ENCODE peak calls at places on chromosome 2, in nine cellular contexts. G is A549; L is CD4-positive, alpha-beta T cell; P is brain microvascular endothelial cell; K is heart left ventricle; E is AG04450; Z is caudate nucleus; B is heart right ventricle; S is esophagus squamous epithelium. D is an unnamed sample.

GRCh38 chr2:40820319-40820718 is 368.4 kb upstream of the SLC8A1 start:
- DNase-seq in B (no peak), L (no peak), G (no peak), P (no peak), K (no peak), Z (no peak), S (no peak), E (no peak), D (no peak)

GRCh38 chr2:118047273-118047898 is 33.5 kb upstream of the CCDC93 start:
- DNase-seq in S (no peak), L (no peak), B (no peak), Z (no peak), G (no peak), K (no peak), E (no peak), P (peak), D (no peak)

GRCh38 chr2:128797937-128798336 is 479.3 kb upstream of the HS6ST1 start:
- DNase-seq in L (no peak), B (no peak), S (no peak), P (no peak), K (no peak), E (no peak), G (no peak), Z (no peak), D (no peak)

GRCh38 chr2:239646184-239646583 is 245.4 kb upstream of the HDAC4 start:
- DNase-seq in K (no peak), E (no peak), Z (no peak), G (no peak), S (no peak), L (no peak), B (no peak), P (no peak), D (no peak)

GRCh38 chr2:88053301-88053700 is 2.3 kb downstream of the KRCC1 start:
- DNase-seq in L (no peak), K (no peak), Z (no peak), P (no peak), S (no peak), E (no peak), B (no peak), G (no peak), D (no peak)

GRCh38 chr2:47070155-47070919 is 84.8 kb downstream of the STPG4 start:
- DNase-seq in E (no peak), S (no peak), L (no peak), P (no peak), B (no peak), Z (no peak), G (no peak), K (peak), D (no peak)

GRCh38 chr2:168470188-168470879 is 14.3 kb downstream of the CERS6 start:
- DNase-seq in P (no peak), K (no peak), B (no peak), G (no peak), Z (no peak), S (no peak), L (no peak), E (no peak), D (no peak)

GRCh38 chr2:105308785-105309540 is 20.6 kb downstream of the TGFBRAP1 start:
- DNase-seq in S (no peak), K (peak), P (no peak), L (no peak), E (no peak), Z (no peak), B (peak), G (no peak), D (no peak)

GRCh38 chr2:168577885-168578284 is 121.8 kb downstream of the CERS6 start:
- DNase-seq in B (no peak), Z (no peak), E (no peak), G (no peak), S (no peak), K (no peak), P (no peak), L (no peak), D (no peak)

GRCh38 chr2:4673025-4673489 is 969.7 kb downstream of the DCDC2C start:
- DNase-seq in L (no peak), Z (no peak), K (no peak), B (no peak), P (no peak), E (no peak), S (no peak), G (peak), D (no peak)

GRCh38 chr2:69615078-69615630 is 28.4 kb downstream of the AAK1 start:
- DNase-seq in B (no peak), G (no peak), S (no peak), Z (no peak), L (no peak), E (no peak), K (no peak), P (peak), D (no peak)

GRCh38 chr2:86038291-86039081 is 67.2 kb downstream of the POLR1A start:
- DNase-seq in B (no peak), L (peak), E (no peak), P (no peak), Z (no peak), G (no peak), K (peak), S (no peak), D (no peak)

DNA sequence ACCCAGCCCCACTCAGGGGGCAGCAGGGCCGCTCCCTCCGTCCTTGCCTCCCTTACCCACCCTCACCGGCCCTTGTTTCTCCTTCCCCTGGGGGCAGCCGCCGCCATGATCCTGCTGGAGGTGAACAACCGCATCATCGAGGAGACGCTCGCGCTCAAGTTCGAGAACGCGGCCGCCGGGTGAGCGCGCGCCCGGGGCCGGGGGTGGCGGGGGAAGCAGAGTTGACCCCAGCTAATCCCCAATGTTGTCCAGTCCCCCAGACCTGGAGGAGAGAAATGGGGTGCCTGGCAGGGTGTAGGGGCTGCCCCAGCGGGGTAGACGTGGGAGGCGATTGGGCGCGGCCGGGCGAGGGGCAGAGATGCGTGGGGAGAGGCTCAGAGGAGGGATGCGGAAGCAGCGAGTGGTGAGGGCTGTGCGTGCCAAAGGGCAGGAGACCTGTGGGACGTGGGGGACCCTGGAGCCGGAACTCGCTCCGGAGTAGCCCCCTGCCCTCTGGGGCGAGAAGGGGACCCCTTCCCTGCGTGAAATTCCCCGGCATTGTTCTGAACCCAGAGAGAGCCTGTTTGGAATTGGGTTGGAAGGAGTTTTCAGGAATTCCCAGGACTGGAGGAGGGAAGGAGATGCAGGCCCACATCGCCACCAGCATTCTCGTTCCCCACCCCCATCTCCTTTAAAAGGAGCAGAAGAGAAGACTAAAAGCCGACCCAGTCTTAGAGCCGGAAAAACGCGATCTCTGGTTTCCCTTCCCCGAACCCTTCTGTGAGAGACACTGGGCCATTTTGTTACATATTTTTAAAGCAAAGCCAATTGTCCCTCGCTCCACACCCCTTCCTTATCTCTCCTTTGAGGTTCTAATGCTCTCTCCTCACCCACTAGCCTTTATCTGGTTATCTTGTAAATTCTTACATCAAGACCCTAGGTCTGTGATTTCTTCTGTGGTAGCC is 649 bp downstream of the ARPC2 start:
- DNase-seq in B (peak), P (no peak), K (peak), L (peak), Z (no peak), S (peak), E (no peak), G (peak), D (peak)
- H3K27ac ChIP-seq in B (peak), P (peak), K (peak), L (peak), Z (peak), S (peak), E (peak), G (peak), D (peak)

DNA sequence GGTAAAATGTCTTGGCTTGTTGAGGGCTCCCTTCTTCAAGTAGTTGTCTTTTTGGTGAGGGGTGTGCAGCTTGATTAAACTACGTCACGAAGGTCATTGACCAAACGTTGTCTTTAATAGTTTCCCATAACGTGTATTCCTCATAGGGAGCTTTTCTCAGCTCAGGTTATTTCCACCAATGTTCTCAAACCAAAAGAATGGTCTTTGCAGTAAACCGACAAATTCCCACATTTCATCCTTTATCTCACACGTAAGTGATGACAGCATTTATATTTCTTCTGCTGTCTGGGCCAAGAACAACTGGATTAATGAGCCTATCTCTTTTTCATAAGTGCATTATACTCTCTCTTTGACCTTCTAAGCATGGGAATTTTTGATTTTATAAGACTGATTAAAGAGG is 547.7 kb upstream of the ZEB2 start:
- DNase-seq in G (no peak), Z (no peak), B (no peak), K (no peak), E (no peak), L (no peak), P (no peak), S (no peak), D (no peak)
- H3K27ac ChIP-seq in G (no peak), Z (peak), B (peak), K (peak), E (no peak), L (no peak), P (peak), S (peak), D (peak)

GRCh38 chr2:115162454-115163293 is 720.2 kb downstream of the DPP10 start:
- DNase-seq in G (no peak), L (no peak), B (no peak), E (no peak), K (no peak), S (no peak), P (no peak), Z (no peak), D (no peak)
- H3K27ac ChIP-seq in G (no peak), L (no peak), B (no peak), E (no peak), K (no peak), S (no peak), P (no peak), Z (no peak), D (no peak)

GRCh38 chr2:62189196-62189595 is 6.7 kb upstream of the B3GNT2 start:
- DNase-seq in K (no peak), E (no peak), B (no peak), Z (no peak), S (no peak), L (no peak), P (no peak), G (no peak), D (no peak)
- H3K27ac ChIP-seq in K (peak), E (no peak), B (peak), Z (no peak), S (no peak), L (no peak), P (no peak), G (no peak), D (no peak)

GRCh38 chr2:108612153-108612513 is 77.9 kb downstream of the LIMS1 start:
- DNase-seq in L (no peak), S (no peak), K (no peak), Z (no peak), E (peak), P (no peak), B (no peak), G (no peak), D (no peak)

GRCh38 chr2:108614043-108614435 is 79.8 kb downstream of the LIMS1 start:
- DNase-seq in L (no peak), Z (no peak), S (no peak), G (no peak), P (no peak), K (no peak), E (no peak), B (no peak), D (no peak)

GRCh38 chr2:108614659-108615058 is 80.4 kb downstream of the LIMS1 start:
- DNase-seq in P (no peak), B (no peak), E (no peak), S (no peak), G (no peak), K (no peak), Z (no peak), L (no peak), D (no peak)

GRCh38 chr2:108612514-108613183 is 78.4 kb downstream of the LIMS1 start:
- DNase-seq in S (no peak), Z (no peak), L (peak), G (no peak), E (no peak), K (no peak), B (no peak), P (no peak), D (no peak)

DNA sequence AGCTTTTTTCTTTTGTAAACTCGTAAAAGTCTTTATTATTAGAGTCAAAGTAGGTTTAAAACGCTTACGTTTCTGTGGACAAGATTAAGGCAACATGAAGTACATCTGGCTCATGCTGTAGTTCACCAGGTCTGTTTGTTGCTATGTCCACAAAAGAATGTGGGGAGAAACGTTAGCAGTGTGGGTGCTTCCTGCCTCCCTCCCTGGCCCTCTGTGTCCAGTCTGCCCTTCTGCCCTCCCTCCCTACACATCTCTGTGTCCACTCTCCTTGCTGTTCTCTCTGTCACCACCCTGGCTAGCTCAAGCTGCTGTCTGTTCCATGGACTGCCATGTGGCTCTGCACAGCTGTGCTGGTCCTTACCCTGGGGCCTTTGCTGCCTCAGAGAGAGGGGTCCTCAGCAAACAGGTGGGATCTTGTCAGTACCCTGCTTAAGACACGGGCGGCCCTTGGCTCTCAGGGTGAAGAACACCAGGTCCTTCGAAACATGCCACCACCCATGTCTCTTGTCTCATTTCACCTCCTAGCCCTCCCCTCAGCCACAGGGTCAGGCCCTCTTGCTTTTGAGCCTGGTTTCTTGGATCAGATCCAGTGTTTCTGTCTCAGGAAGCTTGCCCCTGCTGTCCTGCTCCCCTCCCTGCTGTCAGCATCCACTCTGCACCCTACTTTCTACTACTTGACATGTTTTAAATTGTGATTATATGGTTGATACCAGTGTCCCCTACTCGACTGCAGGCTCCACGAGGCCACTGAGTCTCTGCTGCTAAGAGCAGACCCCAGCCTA is 79.2 kb downstream of the LIMS1 start:
- DNase-seq in P (no peak), E (no peak), K (no peak), L (no peak), B (no peak), Z (no peak), S (no peak), G (no peak), D (no peak)
- H3K27ac ChIP-seq in P (no peak), E (no peak), K (no peak), L (no peak), B (no peak), Z (no peak), S (peak), G (no peak), D (no peak)

GRCh38 chr2:229254206-229254605 is 16.9 kb downstream of the PID1 start:
- DNase-seq in K (no peak), Z (no peak), S (no peak), E (no peak), P (no peak), L (no peak), B (no peak), G (no peak), D (no peak)
- H3K27ac ChIP-seq in K (no peak), Z (no peak), S (peak), E (no peak), P (no peak), L (no peak), B (no peak), G (no peak), D (no peak)

GRCh38 chr2:19786408-19787058 is 115.2 kb downstream of the TTC32 start:
- DNase-seq in B (no peak), L (no peak), E (no peak), S (no peak), G (peak), Z (no peak), P (peak), K (no peak), D (no peak)
- H3K27ac ChIP-seq in B (no peak), L (no peak), E (peak), S (no peak), G (peak), Z (no peak), P (peak), K (peak), D (no peak)

GRCh38 chr2:191245869-191246531 is 796 bp downstream of the MYO1B start:
- DNase-seq in G (peak), P (peak), E (no peak), Z (no peak), B (peak), K (peak), S (no peak), L (peak), D (no peak)
- H3K27ac ChIP-seq in G (peak), P (peak), E (peak), Z (no peak), B (peak), K (peak), S (peak), L (no peak), D (no peak)